ENCODE peak calls at places on chromosomes 11 and 22, in nine cellular contexts. H is right cardiac atrium, A is body of pancreas, S is thoracic aorta, N is Peyer's patch, X is hepatocyte, U is colonic mucosa, E is heart right ventricle, P is fibroblast of lung. W is an unnamed sample.

GRCh38 chr11:83956119-83956697 is 670.0 kb upstream of the CCDC90B start:
- DNase-seq in A (no peak), H (peak), P (no peak), X (no peak), S (no peak), E (no peak), U (no peak), N (no peak), W (no peak)

GRCh38 chr11:35623708-35624168 is 5.5 kb downstream of the FJX1 start:
- DNase-seq in P (peak), X (peak), A (no peak), E (no peak), U (no peak), N (no peak), S (no peak), H (no peak), W (no peak)

GRCh38 chr11:126415128-126415527 is 59.6 kb downstream of the ST3GAL4 start:
- DNase-seq in A (peak), N (peak), X (peak), P (peak), S (peak), E (peak), H (peak), U (peak), W (peak)

GRCh38 chr22:23217171-23218052 is 37.1 kb downstream of the BCR start:
- DNase-seq in U (no peak), X (no peak), P (no peak), H (peak), E (peak), N (no peak), S (no peak), A (no peak), W (no peak)

GRCh38 chr22:39418696-39419095 is 19.1 kb downstream of the TAB1 start:
- DNase-seq in N (no peak), H (no peak), P (no peak), U (no peak), A (no peak), E (no peak), X (no peak), S (no peak), W (no peak)

GRCh38 chr11:10925149-10925926 is 67.5 kb upstream of the ZBED5 start:
- DNase-seq in H (no peak), N (no peak), S (no peak), A (no peak), E (no peak), U (no peak), P (no peak), X (no peak), W (no peak)

GRCh38 chr11:75867778-75868374 is 52.9 kb downstream of the UVRAG start:
- DNase-seq in S (no peak), E (peak), P (peak), U (peak), A (peak), H (no peak), N (peak), X (peak), W (no peak)

GRCh38 chr22:49178246-49179005 is 649.2 kb downstream of the BRD1 start:
- DNase-seq in P (no peak), E (no peak), S (no peak), X (no peak), A (no peak), N (no peak), H (no peak), U (no peak), W (no peak)

GRCh38 chr11:76030973-76031590 is 175.2 kb downstream of the WNT11 start:
- DNase-seq in A (no peak), S (no peak), N (no peak), E (no peak), H (no peak), P (peak), U (no peak), X (no peak), W (no peak)

GRCh38 chr22:44131412-44131811 is 49.3 kb upstream of the PARVG start:
- DNase-seq in A (no peak), S (no peak), P (no peak), U (no peak), N (no peak), X (no peak), E (no peak), H (no peak), W (no peak)

GRCh38 chr11:44868455-44869421 is 81.9 kb downstream of the TP53I11 start:
- DNase-seq in P (no peak), A (no peak), N (no peak), H (no peak), U (no peak), E (no peak), X (no peak), S (no peak), W (no peak)
- H3K4me3 ChIP-seq in P (no peak), A (no peak), N (no peak), H (no peak), U (no peak), E (no peak), X (no peak), S (no peak), W (no peak)

GRCh38 chr22:29831958-29832357 is 6.1 kb downstream of the ASCC2 start:
- DNase-seq in S (no peak), H (peak), N (no peak), P (no peak), U (no peak), A (no peak), X (no peak), E (no peak), W (no peak)
- H3K27ac ChIP-seq in S (no peak), H (peak), N (no peak), P (no peak), U (no peak), A (no peak), X (no peak), E (peak), W (no peak)

DNA sequence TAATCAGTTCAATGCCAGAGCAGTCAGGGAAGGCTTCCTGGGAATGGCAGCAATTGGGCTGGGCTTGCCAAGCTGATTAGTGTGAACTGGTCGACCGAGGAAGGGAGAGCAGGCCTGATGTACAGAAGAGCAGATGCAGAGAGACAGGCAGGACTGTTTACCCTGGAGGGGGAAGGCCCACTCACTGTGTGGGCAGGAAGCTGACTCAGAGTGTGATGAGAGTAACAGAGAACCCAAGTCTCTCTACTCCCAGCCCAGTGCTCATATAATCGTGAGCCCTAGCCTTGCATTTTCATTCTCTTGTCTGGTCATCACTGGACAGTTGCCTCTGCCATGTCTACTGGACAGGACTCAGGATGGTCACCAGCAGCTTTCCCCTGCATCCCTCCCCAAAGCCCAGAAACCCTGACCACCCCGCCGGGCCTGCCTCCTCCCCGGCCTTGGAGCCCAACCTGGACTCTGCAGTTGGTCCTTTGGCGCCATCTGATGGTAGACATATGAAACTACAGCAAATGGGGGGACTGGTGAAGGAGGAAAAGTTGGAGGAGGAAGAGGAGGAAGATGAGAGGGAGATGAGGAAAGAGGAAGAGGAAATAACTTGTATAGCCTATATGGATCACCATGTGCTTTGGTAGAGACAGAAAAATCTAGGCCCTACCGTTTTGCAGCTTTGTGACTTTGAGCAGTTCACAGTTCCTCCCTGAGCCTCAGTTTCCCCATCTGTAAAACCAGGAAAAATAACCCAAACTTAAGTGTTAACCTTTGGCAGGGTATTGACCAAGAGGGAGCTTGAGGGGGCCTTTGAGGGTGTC is 43.4 kb upstream of the PRDM11 start:
- DNase-seq in U (peak), N (peak), X (peak), A (peak), H (peak), S (no peak), E (peak), P (peak), W (peak)
- H3K4me3 ChIP-seq in U (no peak), N (no peak), X (no peak), A (no peak), H (no peak), S (peak), E (no peak), P (no peak), W (no peak)

GRCh38 chr11:128407962-128408361 is 179.4 kb downstream of the ETS1 start:
- DNase-seq in U (no peak), H (no peak), A (no peak), P (peak), E (no peak), N (no peak), X (no peak), S (no peak), W (no peak)
- H3K27ac ChIP-seq in U (no peak), H (no peak), A (no peak), P (no peak), E (no peak), N (no peak), X (peak), S (no peak), W (no peak)

W was measured in ascending aorta.